ENCODE peak calls at places on chromosomes 7 and 10, in four cellular contexts. D is T-helper 2 cell, K is fibroblast of the aortic adventitia, P is HFF-Myc. Y is an unnamed sample.

GRCh38 chr10:48608926-48609325 is 4.1 kb upstream of the ARHGAP22 start:
- DNase-seq in D (no peak), K (no peak), P (no peak), Y (no peak)

GRCh38 chr7:56121440-56121839 is 5.2 kb upstream of the NUPR2 start:
- DNase-seq in D (no peak), K (no peak), P (no peak), Y (no peak)

GRCh38 chr10:103540722-103541121 is 47.2 kb downstream of the NEURL1 start:
- DNase-seq in D (no peak), K (no peak), P (no peak), Y (no peak)

GRCh38 chr7:117780832-117781231 is 92.4 kb downstream of the CTTNBP2 start:
- DNase-seq in D (no peak), K (peak), P (no peak), Y (no peak)

GRCh38 chr7:45659496-45660139 is 85.5 kb downstream of the ADCY1 start:
- DNase-seq in D (no peak), K (no peak), P (no peak), Y (no peak)

GRCh38 chr7:35695628-35695888 is 623 bp upstream of the HERPUD2 start:
- DNase-seq in D (peak), K (no peak), P (no peak), Y (no peak)

GRCh38 chr7:28688651-28689050 is 269.5 kb downstream of the TRIL start:
- DNase-seq in D (no peak), K (peak), P (no peak), Y (no peak)

GRCh38 chr10:76546411-76546810 is 1091.2 kb downstream of the KCNMA1 start:
- DNase-seq in D (no peak), K (no peak), P (no peak), Y (no peak)

GRCh38 chr7:24795407-24795767 is 38.1 kb upstream of the GSDME start:
- DNase-seq in D (no peak), K (no peak), P (no peak), Y (no peak)

GRCh38 chr10:59361659-59362183 is 628 bp downstream of the FAM13C start:
- DNase-seq in D (no peak), K (no peak), P (no peak), Y (no peak)

GRCh38 chr7:150941983-150942590 is 36.0 kb downstream of the KCNH2 start:
- DNase-seq in D (peak), K (no peak), P (no peak), Y (no peak)

GRCh38 chr10:3532644-3533043 is 252.4 kb downstream of the KLF6 start:
- DNase-seq in D (no peak), K (no peak), P (no peak), Y (no peak)

GRCh38 chr7:135801045-135801693 is 52.6 kb upstream of the FAM180A start:
- DNase-seq in D (peak), K (peak), P (peak), Y (peak)

GRCh38 chr7:20064181-20064970 is 152.8 kb downstream of the MACC1 start:
- DNase-seq in D (no peak), K (peak), P (no peak), Y (no peak)

GRCh38 chr7:157250605-157251228 is 86.1 kb upstream of the DNAJB6 start:
- DNase-seq in D (peak), K (peak), P (peak), Y (peak)

GRCh38 chr10:1183033-1183396 is 126.8 kb downstream of the WDR37 start:
- DNase-seq in D (no peak), K (no peak), P (no peak), Y (no peak)

Y was measured in glomerular endothelial cell.